ENCODE peak calls at places on chromosome 9, in four cellular contexts. D is prostate gland; J is effector memory CD4-positive, alpha-beta T cell; N is psoas muscle. Q is an unnamed sample. For H3K4me1, the result is how much of the 10 kb centered on the place peaks cover.

GRCh38 chr9:95507456-95508241 is 9.1 kb downstream of the PTCH1 start:
- DNase-seq in D (peak), J (no peak), N (peak), Q (peak)

GRCh38 chr9:8880031-8880430 is 1080.5 kb upstream of the DMAC1 start:
- DNase-seq in D (no peak), J (no peak), N (no peak), Q (no peak)

GRCh38 chr9:111362526-111362925 is 32.5 kb upstream of the OR2K2 start:
- DNase-seq in D (no peak), J (no peak), N (no peak), Q (no peak)

GRCh38 chr9:16960084-16960483 is 89.6 kb upstream of the BNC2 start:
- DNase-seq in D (no peak), J (no peak), N (no peak), Q (no peak)

GRCh38 chr9:89935115-89935514 is 330.3 kb downstream of the GADD45G start:
- DNase-seq in D (no peak), J (no peak), N (no peak), Q (no peak)

GRCh38 chr9:119375892-119376291 is 6.7 kb upstream of the BRINP1 start:
- DNase-seq in D (no peak), J (no peak), N (no peak), Q (no peak)

GRCh38 chr9:71725590-71726338 is 42.5 kb downstream of the CEMIP2 start:
- DNase-seq in D (peak), J (no peak), N (no peak), Q (no peak)

GRCh38 chr9:123080444-123080843 is 47.0 kb downstream of the GPR21 start:
- DNase-seq in D (no peak), J (no peak), N (no peak), Q (no peak)

GRCh38 chr9:121154782-121155181 is 46.9 kb downstream of the RAB14 start:
- DNase-seq in D (no peak), J (no peak), N (no peak), Q (no peak)

GRCh38 chr9:105841562-105841961 is 147.2 kb downstream of the TMEM38B start:
- DNase-seq in D (no peak), J (no peak), N (no peak), Q (no peak)

GRCh38 chr9:131661954-131662621 is 77.8 kb downstream of the RAPGEF1 start:
- DNase-seq in D (no peak), J (peak), N (no peak), Q (no peak)

DNA sequence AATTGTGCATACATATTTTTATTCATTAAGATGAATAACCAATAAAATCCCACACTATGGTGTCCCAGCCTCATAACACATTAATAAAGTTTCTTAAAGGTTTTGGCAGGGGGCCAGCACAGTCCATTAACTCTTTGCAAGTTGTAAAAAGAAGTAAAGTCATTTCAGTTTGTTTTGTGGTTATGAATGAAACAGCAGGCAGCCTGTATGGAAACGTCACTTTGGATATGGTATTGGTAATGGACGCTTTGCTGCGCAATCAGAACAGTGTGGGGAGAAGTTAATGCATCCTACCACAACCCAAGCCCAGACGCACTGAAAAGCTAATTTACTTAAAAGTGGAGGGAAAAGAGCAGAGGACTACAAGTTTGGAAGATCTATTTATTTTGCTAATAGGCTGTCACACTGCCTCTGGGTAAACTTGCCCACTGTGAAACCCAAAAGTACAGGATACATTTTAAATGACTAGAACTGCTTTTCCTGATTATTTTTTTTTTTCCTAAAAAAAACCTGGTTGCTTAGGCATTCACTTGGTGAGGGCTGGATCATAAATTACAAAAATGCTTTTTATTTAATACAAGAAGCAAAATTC is 104.4 kb downstream of the NFIB start:
- DNase-seq in D (no peak), J (no peak), N (no peak), Q (no peak)
- H3K4me3 ChIP-seq in D (no peak), J (no peak), N (no peak), Q (no peak)

GRCh38 chr9:128100581-128100980 is 26.9 kb downstream of the PTGES2 start:
- DNase-seq in D (no peak), J (no peak), N (no peak), Q (no peak)
- H3K4me1 ChIP-seq in D (under half), J (under half), N (half or more), Q (under half)

GRCh38 chr9:34627716-34628655 is 880 bp downstream of the ARID3C start:
- DNase-seq in D (no peak), J (no peak), N (no peak), Q (no peak)
- H3K4me3 ChIP-seq in D (peak), J (peak), N (peak), Q (peak)

GRCh38 chr9:135474915-135475314 is 4.7 kb upstream of the PPP1R26 start:
- DNase-seq in D (no peak), J (no peak), N (no peak), Q (no peak)
- H3K4me1 ChIP-seq in D (under half), J (under half), N (under half), Q (under half)

Q was measured in colonic mucosa.